ENCODE peak calls at places on chromosomes 7 and 10, in eight cellular contexts. Z is left cardiac atrium; B is T-helper 17 cell; O is left lung; I is right cardiac atrium; S is activated naive CD4-positive, alpha-beta T cell treated with anti-CD3 and anti-CD28 coated beads, Interleukin-2, amount 50 U/mL, for 72 hours; G is lower lobe of right lung; C is WTC11. Q is an unnamed sample.

GRCh38 chr7:148286150-148286549 is 304.4 kb upstream of the C7orf33 start:
- ATAC-seq in Z (peak), B (no peak), O (peak), I (peak), S (no peak), G (no peak), C (peak), Q (peak)

GRCh38 chr7:134370135-134370534 is 53.4 kb upstream of the SLC35B4 start:
- ATAC-seq in Z (no peak), B (no peak), O (no peak), I (no peak), S (no peak), G (no peak), C (no peak), Q (no peak)

GRCh38 chr7:142482899-142483658 is 225.2 kb upstream of the PRSS58 start:
- ATAC-seq in Z (peak), B (peak), O (peak), I (peak), S (peak), G (peak), C (peak), Q (peak)

GRCh38 chr7:39271386-39271785 is 293.7 kb downstream of the POU6F2 start:
- ATAC-seq in Z (peak), B (no peak), O (peak), I (peak), S (no peak), G (peak), C (peak), Q (no peak)

GRCh38 chr7:155759740-155760430 is 52.4 kb downstream of the SHH start:
- ATAC-seq in Z (no peak), B (no peak), O (no peak), I (peak), S (no peak), G (no peak), C (no peak), Q (no peak)

GRCh38 chr10:28217848-28218247 is 85.0 kb downstream of the MPP7 start:
- ATAC-seq in Z (no peak), B (no peak), O (peak), I (no peak), S (peak), G (peak), C (no peak), Q (peak)

GRCh38 chr7:69078997-69079769 is 519.1 kb upstream of the AUTS2 start:
- ATAC-seq in Z (peak), B (no peak), O (peak), I (peak), S (no peak), G (peak), C (no peak), Q (no peak)

GRCh38 chr10:63935705-63936104 is 414.5 kb downstream of the REEP3 start:
- ATAC-seq in Z (no peak), B (no peak), O (no peak), I (no peak), S (no peak), G (no peak), C (no peak), Q (no peak)

GRCh38 chr7:103687981-103688380 is 242.0 kb upstream of the SLC26A5 start:
- ATAC-seq in Z (no peak), B (no peak), O (no peak), I (no peak), S (no peak), G (no peak), C (no peak), Q (no peak)

GRCh38 chr7:79548616-79549206 is 95.2 kb upstream of the MAGI2 start:
- ATAC-seq in Z (no peak), B (no peak), O (no peak), I (no peak), S (no peak), G (no peak), C (peak), Q (no peak)

GRCh38 chr7:87497482-87497881 is 22.0 kb upstream of the ABCB4 start:
- ATAC-seq in Z (no peak), B (no peak), O (no peak), I (no peak), S (no peak), G (no peak), C (no peak), Q (no peak)

GRCh38 chr10:110850990-110851389 is 20.7 kb upstream of the PDCD4 start:
- ATAC-seq in Z (peak), B (peak), O (no peak), I (no peak), S (no peak), G (no peak), C (no peak), Q (no peak)

GRCh38 chr10:60394444-60394843 is 4.8 kb upstream of the ANK3 start:
- ATAC-seq in Z (peak), B (peak), O (no peak), I (peak), S (peak), G (no peak), C (no peak), Q (no peak)

GRCh38 chr7:93623816-93624215 is 49.3 kb upstream of the CALCR start:
- ATAC-seq in Z (no peak), B (no peak), O (no peak), I (no peak), S (no peak), G (no peak), C (no peak), Q (no peak)

GRCh38 chr7:134031835-134032617 is 95.1 kb upstream of the LRGUK start:
- ATAC-seq in Z (peak), B (no peak), O (no peak), I (peak), S (no peak), G (no peak), C (no peak), Q (no peak)

GRCh38 chr7:38883706-38884105 is 25.3 kb downstream of the VPS41 start:
- ATAC-seq in Z (no peak), B (no peak), O (no peak), I (no peak), S (no peak), G (no peak), C (no peak), Q (no peak)

GRCh38 chr10:132255489-132256344 is 52.0 kb downstream of the STK32C start:
- ATAC-seq in Z (no peak), B (peak), O (no peak), I (no peak), S (no peak), G (no peak), C (no peak), Q (no peak)

GRCh38 chr7:118586248-118586647 is 361.7 kb downstream of the ANKRD7 start:
- ATAC-seq in Z (no peak), B (no peak), O (no peak), I (no peak), S (no peak), G (no peak), C (no peak), Q (no peak)

GRCh38 chr10:110739811-110740271 is 95.7 kb downstream of the RBM20 start:
- ATAC-seq in Z (no peak), B (peak), O (no peak), I (no peak), S (peak), G (no peak), C (no peak), Q (peak)

GRCh38 chr10:97138777-97139317 is 46.9 kb downstream of the SLIT1 start:
- ATAC-seq in Z (peak), B (no peak), O (no peak), I (peak), S (no peak), G (no peak), C (no peak), Q (no peak)

GRCh38 chr10:16992611-16993119 is 136.9 kb downstream of the CUBN start:
- ATAC-seq in Z (no peak), B (no peak), O (no peak), I (peak), S (no peak), G (no peak), C (no peak), Q (no peak)

GRCh38 chr10:27481486-27481885 is 22.6 kb upstream of the RAB18 start:
- ATAC-seq in Z (no peak), B (no peak), O (no peak), I (no peak), S (no peak), G (no peak), C (no peak), Q (no peak)

GRCh38 chr10:80351220-80351619 is 5.3 kb downstream of the DYDC1 start:
- ATAC-seq in Z (no peak), B (no peak), O (no peak), I (no peak), S (no peak), G (no peak), C (no peak), Q (no peak)

GRCh38 chr7:70506463-70506862 is 625.5 kb upstream of the GALNT17 start:
- ATAC-seq in Z (peak), B (no peak), O (no peak), I (peak), S (no peak), G (no peak), C (peak), Q (no peak)

GRCh38 chr10:101839002-101839401 is 4.6 kb downstream of the KCNIP2 start:
- ATAC-seq in Z (no peak), B (no peak), O (no peak), I (no peak), S (no peak), G (no peak), C (no peak), Q (no peak)

GRCh38 chr10:73244866-73245477 is 2.1 kb downstream of the DNAJC9 start:
- ATAC-seq in Z (no peak), B (no peak), O (no peak), I (no peak), S (no peak), G (no peak), C (no peak), Q (no peak)

GRCh38 chr7:45413419-45413818 is 160.7 kb upstream of the ADCY1 start:
- ATAC-seq in Z (no peak), B (no peak), O (no peak), I (no peak), S (no peak), G (no peak), C (no peak), Q (no peak)

GRCh38 chr7:28105234-28105633 is 75.4 kb downstream of the JAZF1 start:
- ATAC-seq in Z (no peak), B (no peak), O (no peak), I (no peak), S (no peak), G (no peak), C (peak), Q (no peak)

GRCh38 chr10:10599994-10600393 is 417.7 kb upstream of the CELF2 start:
- ATAC-seq in Z (no peak), B (no peak), O (no peak), I (no peak), S (peak), G (no peak), C (no peak), Q (no peak)

GRCh38 chr10:74548676-74549075 is 277.7 kb upstream of the KAT6B start:
- ATAC-seq in Z (no peak), B (no peak), O (no peak), I (no peak), S (no peak), G (no peak), C (no peak), Q (no peak)

GRCh38 chr7:28323833-28324232 is 88.5 kb upstream of the CREB5 start:
- ATAC-seq in Z (no peak), B (no peak), O (no peak), I (no peak), S (no peak), G (no peak), C (no peak), Q (no peak)

GRCh38 chr10:133127291-133128125 is 32.5 kb upstream of the KNDC1 start:
- ATAC-seq in Z (no peak), B (peak), O (no peak), I (no peak), S (peak), G (no peak), C (peak), Q (peak)

GRCh38 chr10:36790000-36790399 is 335.4 kb upstream of the ANKRD30A start:
- ATAC-seq in Z (no peak), B (no peak), O (no peak), I (no peak), S (no peak), G (no peak), C (no peak), Q (no peak)

GRCh38 chr10:123135415-123136141 is at the start of gene HMX3:
- ATAC-seq in Z (no peak), B (peak), O (no peak), I (no peak), S (peak), G (no peak), C (no peak), Q (no peak)

GRCh38 chr7:32069251-32069650 is 956 bp downstream of the PDE1C start:
- ATAC-seq in Z (no peak), B (no peak), O (no peak), I (no peak), S (no peak), G (no peak), C (no peak), Q (no peak)

GRCh38 chr10:12741255-12741915 is 260.1 kb downstream of the CCDC3 start:
- ATAC-seq in Z (peak), B (no peak), O (no peak), I (peak), S (no peak), G (no peak), C (no peak), Q (no peak)

GRCh38 chr7:45021604-45022296 is 21.7 kb downstream of the CCM2 start:
- ATAC-seq in Z (no peak), B (peak), O (no peak), I (no peak), S (peak), G (no peak), C (peak), Q (peak)